ENCODE peak calls at places on chromosomes 4 and X, in six cellular contexts. A is smooth muscle cell of the brain vasculature; K is left ventricle myocardium superior; J is substantia nigra; W is naive thymus-derived CD4-positive, alpha-beta T cell; S is fibroblast of mammary gland. E is an unnamed sample.

GRCh38 chr4:154836513-154836912 is 55.4 kb downstream of the RBM46 start:
- DNase-seq in K (no peak), S (no peak), A (no peak), J (no peak), W (no peak), E (no peak)

GRCh38 chrX:22090181-22090580 is 58.1 kb downstream of the PHEX start:
- DNase-seq in S (peak), W (no peak), K (no peak), A (peak), J (no peak), E (no peak)

GRCh38 chrX:52261463-52262194 is 76.9 kb downstream of the MAGED4 start:
- DNase-seq in J (peak), W (peak), S (peak), K (peak), A (peak), E (peak)

GRCh38 chrX:22037911-22038537 is 5.9 kb downstream of the PHEX start:
- DNase-seq in S (no peak), A (no peak), W (no peak), K (no peak), J (no peak), E (no peak)

GRCh38 chr4:178577933-178578332 is 1135.7 kb upstream of the AGA start:
- DNase-seq in J (no peak), S (no peak), A (no peak), K (no peak), W (no peak), E (no peak)

GRCh38 chr4:5758741-5759140 is 47.7 kb downstream of the EVC start:
- DNase-seq in S (peak), J (no peak), K (no peak), A (no peak), W (no peak), E (peak)

GRCh38 chr4:42344749-42345148 is 52.5 kb upstream of the SHISA3 start:
- DNase-seq in W (no peak), K (no peak), S (peak), A (no peak), J (no peak), E (peak)

GRCh38 chr4:573122-573892 is 2.8 kb downstream of the TMEM271 start:
- DNase-seq in S (no peak), A (no peak), K (no peak), J (no peak), W (no peak), E (peak)

GRCh38 chrX:124555036-124555595 is 208.8 kb downstream of the SH2D1A start:
- DNase-seq in W (no peak), J (no peak), A (no peak), K (no peak), S (peak), E (peak)

GRCh38 chr4:55468724-55469123 is 73.0 kb downstream of the TMEM165 start:
- DNase-seq in W (no peak), K (no peak), J (no peak), S (peak), A (peak), E (no peak)

GRCh38 chrX:67004451-67004850 is 365.6 kb upstream of the EDA2R start:
- DNase-seq in J (no peak), W (no peak), A (no peak), K (no peak), S (no peak), E (no peak)

GRCh38 chr4:168585168-168586091 is 88.6 kb downstream of the PALLD start:
- DNase-seq in J (no peak), W (no peak), S (peak), K (peak), A (no peak), E (no peak)

GRCh38 chrX:119871245-119871598 is 311 bp downstream of the RNF113A start:
- DNase-seq in A (no peak), W (no peak), J (no peak), K (no peak), S (no peak), E (peak)

GRCh38 chrX:45771560-45772340 is 571.1 kb upstream of the DIPK2B start:
- DNase-seq in J (no peak), W (peak), S (peak), K (peak), A (no peak), E (no peak)

GRCh38 chr4:118338981-118339765 is 13.6 kb downstream of the PRSS12 start:
- DNase-seq in W (no peak), S (peak), K (no peak), A (no peak), J (no peak), E (peak)

GRCh38 chr4:124414641-124415040 is 297.9 kb downstream of the ANKRD50 start:
- DNase-seq in J (no peak), K (no peak), S (peak), W (no peak), A (no peak), E (no peak)

GRCh38 chr4:19375931-19376330 is 875.8 kb upstream of the SLIT2 start:
- DNase-seq in A (no peak), S (peak), K (no peak), J (no peak), W (no peak), E (no peak)

GRCh38 chr4:154329268-154329858 is 162.2 kb downstream of the DCHS2 start:
- DNase-seq in W (peak), S (peak), A (no peak), J (no peak), K (no peak), E (peak)

GRCh38 chr4:136803430-136803829 is 728.9 kb downstream of the PCDH18 start:
- DNase-seq in S (no peak), A (no peak), K (no peak), W (no peak), J (no peak), E (no peak)

GRCh38 chr4:113049421-113050355 is at the start of gene ANK2:
- DNase-seq in K (no peak), W (no peak), J (peak), S (peak), A (no peak), E (peak)

GRCh38 chrX:111492085-111492484 is 19.4 kb upstream of the SERTM2 start:
- DNase-seq in A (no peak), J (no peak), S (no peak), W (no peak), K (no peak), E (no peak)

GRCh38 chr4:51960486-51960885 is 59.7 kb downstream of the LRRC66 start:
- DNase-seq in K (no peak), A (no peak), J (no peak), S (no peak), W (no peak), E (no peak)

GRCh38 chr4:17597517-17597916 is 16.9 kb upstream of the MED28 start:
- DNase-seq in J (no peak), A (no peak), W (no peak), S (peak), K (no peak), E (no peak)

GRCh38 chrX:20315140-20315539 is 48.4 kb upstream of the RPS6KA3 start:
- DNase-seq in S (no peak), K (no peak), J (no peak), A (no peak), W (no peak), E (no peak)

GRCh38 chr4:101958547-101958946 is 168.0 kb downstream of the BANK1 start:
- DNase-seq in A (no peak), K (no peak), S (no peak), J (no peak), W (no peak), E (no peak)

GRCh38 chrX:30787012-30787411 is 102.0 kb downstream of the TAB3 start:
- DNase-seq in W (no peak), A (no peak), K (no peak), J (no peak), S (no peak), E (no peak)

GRCh38 chr4:141102367-141102766 is 30.9 kb downstream of the RNF150 start:
- DNase-seq in K (no peak), J (no peak), W (no peak), A (peak), S (peak), E (peak)

GRCh38 chr4:100286601-100287000 is 96.3 kb upstream of the DDIT4L start:
- DNase-seq in J (no peak), W (no peak), S (no peak), K (no peak), A (no peak), E (no peak)

GRCh38 chr4:28177641-28178040 is 1317.0 kb downstream of the STIM2 start:
- DNase-seq in A (no peak), K (no peak), W (no peak), J (no peak), S (no peak), E (no peak)

GRCh38 chrX:71458866-71459265 is 74.0 kb upstream of the OGT start:
- DNase-seq in S (no peak), J (no peak), A (no peak), K (no peak), W (no peak), E (no peak)

GRCh38 chr4:79050521-79050880 is 111.3 kb upstream of the PAQR3 start:
- DNase-seq in J (no peak), W (no peak), K (no peak), S (no peak), A (no peak), E (no peak)

GRCh38 chrX:11683057-11683456 is 17.3 kb upstream of the ARHGAP6 start:
- DNase-seq in S (no peak), W (no peak), A (no peak), K (no peak), J (no peak), E (no peak)

GRCh38 chr4:24644983-24645764 is 60.8 kb upstream of the DHX15 start:
- DNase-seq in A (no peak), W (no peak), S (peak), K (no peak), J (no peak), E (no peak)

GRCh38 chrX:136170109-136170800 is 22.9 kb downstream of the FHL1 start:
- DNase-seq in A (no peak), S (peak), W (no peak), J (no peak), K (peak), E (no peak)

GRCh38 chrX:133350751-133351150 is 64.5 kb downstream of the GPC4 start:
- DNase-seq in W (no peak), S (peak), A (peak), J (no peak), K (peak), E (no peak)

GRCh38 chr4:15963568-15963967 is 593 bp upstream of the FGFBP2 start:
- DNase-seq in A (no peak), S (no peak), J (no peak), W (no peak), K (no peak), E (no peak)

GRCh38 chr4:121154103-121154515 is 10.0 kb downstream of the TNIP3 start:
- DNase-seq in S (no peak), A (no peak), W (peak), K (no peak), J (no peak), E (no peak)

GRCh38 chr4:36011381-36011780 is 232.9 kb downstream of the ARAP2 start:
- DNase-seq in K (no peak), W (no peak), A (no peak), S (no peak), J (no peak), E (no peak)

GRCh38 chrX:148947399-148948025 is 447.1 kb downstream of the AFF2 start:
- DNase-seq in W (no peak), A (no peak), K (no peak), S (peak), J (no peak), E (no peak)